ENCODE peak calls at places on chromosomes 3 and 15, in five cellular contexts. One of them, this sample, is unnamed.

GRCh38 chr15:60590935-60591490 is 112.1 kb upstream of the ICE2 start:
- DNase-seq in Kasumi-1: no peak
- DNase-seq in T-helper 17 cell: peak
- DNase-seq in endodermal cell: peak
- DNase-seq in cardiac fibroblast: peak
- DNase-seq in this sample: no peak

GRCh38 chr3:132265008-132265407 is 52.2 kb upstream of the ACP3 start:
- DNase-seq in Kasumi-1: no peak
- DNase-seq in T-helper 17 cell: no peak
- DNase-seq in endodermal cell: no peak
- DNase-seq in cardiac fibroblast: no peak
- DNase-seq in this sample: no peak

GRCh38 chr3:10757021-10757820 is 58.8 kb upstream of the SLC6A11 start:
- DNase-seq in Kasumi-1: no peak
- DNase-seq in T-helper 17 cell: no peak
- DNase-seq in endodermal cell: no peak
- DNase-seq in cardiac fibroblast: peak
- DNase-seq in this sample: no peak

GRCh38 chr3:5133689-5134088 is 11.6 kb downstream of the ARL8B start:
- DNase-seq in Kasumi-1: no peak
- DNase-seq in T-helper 17 cell: no peak
- DNase-seq in endodermal cell: peak
- DNase-seq in cardiac fibroblast: no peak
- DNase-seq in this sample: no peak

GRCh38 chr3:174820885-174821284 is 38.2 kb upstream of the NAALADL2 start:
- DNase-seq in Kasumi-1: no peak
- DNase-seq in T-helper 17 cell: no peak
- DNase-seq in endodermal cell: no peak
- DNase-seq in cardiac fibroblast: no peak
- DNase-seq in this sample: no peak

GRCh38 chr3:72187131-72187530 is 402.2 kb upstream of the PROK2 start:
- DNase-seq in Kasumi-1: peak
- DNase-seq in T-helper 17 cell: no peak
- DNase-seq in endodermal cell: no peak
- DNase-seq in cardiac fibroblast: no peak
- DNase-seq in this sample: no peak

GRCh38 chr3:133475245-133476010 is 75.6 kb downstream of the BFSP2 start:
- DNase-seq in Kasumi-1: no peak
- DNase-seq in T-helper 17 cell: no peak
- DNase-seq in endodermal cell: no peak
- DNase-seq in cardiac fibroblast: no peak
- DNase-seq in this sample: no peak

GRCh38 chr15:44102675-44103254 is 92.3 kb downstream of the FRMD5 start:
- DNase-seq in Kasumi-1: no peak
- DNase-seq in T-helper 17 cell: no peak
- DNase-seq in endodermal cell: no peak
- DNase-seq in cardiac fibroblast: peak
- DNase-seq in this sample: no peak

GRCh38 chr3:124885466-124886167 is 1.5 kb downstream of the ITGB5 start:
- DNase-seq in Kasumi-1: no peak
- DNase-seq in T-helper 17 cell: no peak
- DNase-seq in endodermal cell: no peak
- DNase-seq in cardiac fibroblast: peak
- DNase-seq in this sample: no peak

GRCh38 chr3:143847787-143848631 is at the start of gene SLC9A9:
- DNase-seq in Kasumi-1: peak
- DNase-seq in T-helper 17 cell: peak
- DNase-seq in endodermal cell: peak
- DNase-seq in cardiac fibroblast: peak
- DNase-seq in this sample: peak

GRCh38 chr3:182760576-182761164 is 32.6 kb upstream of the ATP11B start:
- DNase-seq in Kasumi-1: no peak
- DNase-seq in T-helper 17 cell: no peak
- DNase-seq in endodermal cell: no peak
- DNase-seq in cardiac fibroblast: no peak
- DNase-seq in this sample: no peak

GRCh38 chr3:50687916-50688315 is 13.2 kb downstream of the DOCK3 start:
- DNase-seq in Kasumi-1: no peak
- DNase-seq in T-helper 17 cell: no peak
- DNase-seq in endodermal cell: no peak
- DNase-seq in cardiac fibroblast: no peak
- DNase-seq in this sample: no peak

GRCh38 chr3:125024817-125025216 is 31.0 kb downstream of the HEG1 start:
- DNase-seq in Kasumi-1: no peak
- DNase-seq in T-helper 17 cell: no peak
- DNase-seq in endodermal cell: no peak
- DNase-seq in cardiac fibroblast: no peak
- DNase-seq in this sample: no peak